ENCODE peak calls at places on chromosomes 11 and 22, in six cellular contexts. O is activated T-cell treated with anti-CD3 and anti-CD28 coated beads, Interleukin-2, amount 50 U/mL, for 24 hours; B is NCI-H1930; S is B cell; G is fibroblast of pulmonary artery; R is effector memory CD4-positive, alpha-beta T cell. C is an unnamed sample.

GRCh38 chr11:90803366-90803765 is 580.5 kb upstream of the CHORDC1 start:
- DNase-seq in O (no peak), B (no peak), S (no peak), G (no peak), R (no peak), C (no peak)

GRCh38 chr11:105193260-105193659 is 53.7 kb upstream of the CARD18 start:
- DNase-seq in O (no peak), B (no peak), S (no peak), G (no peak), R (no peak), C (no peak)

GRCh38 chr22:31278643-31279326 is 13.5 kb downstream of the PIK3IP1 start:
- DNase-seq in O (no peak), B (no peak), S (no peak), G (no peak), R (peak; percentile 45), C (no peak)

GRCh38 chr22:31170971-31171370 is 11.0 kb downstream of the RNF185 start:
- DNase-seq in O (no peak), B (no peak), S (no peak), G (no peak), R (no peak), C (no peak)

GRCh38 chr11:126969865-126970479 is 30.6 kb downstream of the KIRREL3 start:
- DNase-seq in O (no peak), B (no peak), S (no peak), G (peak; percentile 21), R (no peak), C (no peak)

GRCh38 chr22:19448076-19448607 is 631 bp upstream of the C22orf39 start:
- DNase-seq in O (peak; percentile 49), B (peak; percentile 54), S (peak; percentile 87), G (peak; percentile 70), R (peak; percentile 18), C (no peak)

GRCh38 chr11:68090706-68091105 is 30.5 kb downstream of the CHKA start:
- DNase-seq in O (no peak), B (no peak), S (no peak), G (peak; percentile 23), R (no peak), C (no peak)

GRCh38 chr11:117221775-117222517 is 9.9 kb downstream of the PCSK7 start:
- DNase-seq in O (peak; percentile 16), B (no peak), S (no peak), G (peak; percentile 72), R (no peak), C (no peak)

GRCh38 chr11:95923730-95924413 is at the start of gene MTMR2:
- DNase-seq in O (peak; percentile 81), B (peak; percentile 69), S (peak; percentile 58), G (peak; percentile 76), R (peak; percentile 2), C (peak; percentile 76)

GRCh38 chr11:25938952-25939351 is 393.0 kb upstream of the ANO3 start:
- DNase-seq in O (no peak), B (no peak), S (no peak), G (no peak), R (no peak), C (peak; percentile 23)

GRCh38 chr11:86172894-86173293 is 71.7 kb upstream of the EED start:
- DNase-seq in O (no peak), B (no peak), S (no peak), G (peak; percentile 70), R (no peak), C (no peak)

GRCh38 chr11:65452806-65453490 is 30.4 kb downstream of the NEAT1 start:
- DNase-seq in O (peak; percentile 42), B (no peak), S (no peak), G (peak; percentile 88), R (no peak), C (no peak)

GRCh38 chr11:128891912-128892398 is 799 bp downstream of the KCNJ5 start:
- DNase-seq in O (no peak), B (no peak), S (no peak), G (no peak), R (no peak), C (no peak)

GRCh38 chr11:60753309-60753708 is 3.4 kb upstream of the MS4A15 start:
- DNase-seq in O (no peak), B (no peak), S (no peak), G (no peak), R (no peak), C (no peak)

GRCh38 chr11:134266841-134267251 is 9.3 kb upstream of the GLB1L3 start:
- DNase-seq in O (no peak), B (no peak), S (no peak), G (peak; percentile 61), R (no peak), C (no peak)

GRCh38 chr11:102007567-102008437 is 39.4 kb upstream of the CFAP300 start:
- DNase-seq in O (no peak), B (peak; percentile 51), S (peak; percentile 37), G (peak; percentile 68), R (no peak), C (peak; percentile 26)

GRCh38 chr22:19958083-19959042 is 16.7 kb upstream of the TXNRD2 start:
- DNase-seq in O (no peak), B (no peak), S (peak; percentile 5), G (peak; percentile 29), R (no peak), C (no peak)

GRCh38 chr11:61718613-61719302 is 33.7 kb upstream of the MYRF start:
- DNase-seq in O (no peak), B (peak; percentile 33), S (no peak), G (peak; percentile 56), R (no peak), C (peak; percentile 71)

GRCh38 chr11:79084382-79084781 is 356.4 kb downstream of the TENM4 start:
- DNase-seq in O (no peak), B (no peak), S (no peak), G (no peak), R (no peak), C (no peak)

GRCh38 chr11:45087301-45087700 is 59.1 kb upstream of the PRDM11 start:
- DNase-seq in O (no peak), B (peak; percentile 32), S (no peak), G (peak; percentile 13), R (no peak), C (no peak)